ENCODE peak calls at places on chromosomes 13 and 19, in six cellular contexts. C, K, E, Z, T and P are unnamed samples.
A peak's percentile ranks its signal among the peaks of the same experiment; 100 is the strongest.

GRCh38 chr19:6769006-6769637 is 1.9 kb upstream of the SH2D3A start:
- DNase-seq in C (no peak), K (no peak), E (no peak), Z (no peak), T (no peak), P (peak; percentile 79)

GRCh38 chr19:2589441-2589840 is 113.1 kb downstream of the GNG7 start:
- DNase-seq in C (peak; percentile 53), K (peak; percentile 15), E (no peak), Z (no peak), T (no peak), P (no peak)

GRCh38 chr13:21045101-21045500 is 16.3 kb downstream of the LATS2 start:
- DNase-seq in C (no peak), K (no peak), E (no peak), Z (no peak), T (no peak), P (no peak)

GRCh38 chr13:50129923-50130685 is 114.9 kb downstream of the KCNRG start:
- DNase-seq in C (peak; percentile 85), K (peak; percentile 31), E (peak; percentile 29), Z (no peak), T (no peak), P (peak; percentile 82)

GRCh38 chr13:89407357-89407756 is 1736.2 kb downstream of the SLITRK5 start:
- DNase-seq in C (no peak), K (no peak), E (no peak), Z (no peak), T (no peak), P (no peak)

GRCh38 chr13:26423634-26424033 is 133.8 kb upstream of the WASF3 start:
- DNase-seq in C (peak; percentile 81), K (no peak), E (no peak), Z (peak; percentile 7), T (no peak), P (peak; percentile 16)

GRCh38 chr19:6761053-6761676 is 6.1 kb downstream of the SH2D3A start:
- DNase-seq in C (no peak), K (no peak), E (no peak), Z (no peak), T (no peak), P (peak; percentile 80)

GRCh38 chr19:1130801-1131717 is 27.3 kb downstream of the GPX4 start:
- DNase-seq in C (no peak), K (peak; percentile 43), E (no peak), Z (no peak), T (peak; percentile 32), P (no peak)

GRCh38 chr13:113404723-113405471 is 41.0 kb upstream of the GRTP1 start:
- DNase-seq in C (peak; percentile 61), K (no peak), E (no peak), Z (no peak), T (no peak), P (peak; percentile 63)

GRCh38 chr13:30158774-30159445 is 148.4 kb downstream of the KATNAL1 start:
- DNase-seq in C (no peak), K (no peak), E (no peak), Z (no peak), T (no peak), P (no peak)

GRCh38 chr19:28864577-28865042 is 348.3 kb downstream of the UQCRFS1 start:
- DNase-seq in C (no peak), K (peak; percentile 87), E (peak; percentile 45), Z (no peak), T (no peak), P (no peak)

GRCh38 chr19:39871362-39871761 is 25.2 kb upstream of the FBL start:
- DNase-seq in C (no peak), K (no peak), E (no peak), Z (no peak), T (no peak), P (peak; percentile 26)

GRCh38 chr13:27334774-27335490 is 64.3 kb downstream of the RASL11A start:
- DNase-seq in C (no peak), K (no peak), E (no peak), Z (no peak), T (no peak), P (no peak)

GRCh38 chr19:35908977-35909683 is 1.0 kb upstream of the TYROBP start:
- DNase-seq in C (peak; percentile 90), K (no peak), E (peak; percentile 60), Z (no peak), T (no peak), P (peak; percentile 63)

GRCh38 chr19:43624933-43625332 is 5.5 kb upstream of the ZNF428 start:
- DNase-seq in C (no peak), K (peak; percentile 53), E (peak; percentile 91), Z (no peak), T (peak; percentile 77), P (peak; percentile 97)

GRCh38 chr13:78193853-78194252 is 275.2 kb upstream of the EDNRB start:
- DNase-seq in C (no peak), K (no peak), E (no peak), Z (no peak), T (no peak), P (no peak)

GRCh38 chr19:6238643-6239281 is 41.0 kb downstream of the MLLT1 start:
- DNase-seq in C (no peak), K (peak; percentile 75), E (no peak), Z (no peak), T (no peak), P (peak; percentile 55)

GRCh38 chr13:46172531-46172991 is 9.4 kb downstream of the LCP1 start:
- DNase-seq in C (no peak), K (no peak), E (peak; percentile 36), Z (no peak), T (peak; percentile 81), P (no peak)

GRCh38 chr13:84896128-84896527 is 903.1 kb downstream of the SLITRK6 start:
- DNase-seq in C (no peak), K (no peak), E (peak; percentile 17), Z (no peak), T (peak; percentile 5), P (peak; percentile 42)

GRCh38 chr13:41802684-41803554 is 158.0 kb downstream of the VWA8 start:
- DNase-seq in C (no peak), K (no peak), E (no peak), Z (no peak), T (no peak), P (no peak)

GRCh38 chr19:5899728-5900526 is 3.7 kb downstream of the NDUFA11 start:
- DNase-seq in C (no peak), K (no peak), E (no peak), Z (no peak), T (no peak), P (no peak)

GRCh38 chr13:55155046-55155445 is 1985.7 kb upstream of the PRR20A start:
- DNase-seq in C (no peak), K (no peak), E (no peak), Z (no peak), T (no peak), P (no peak)

GRCh38 chr13:33692531-33692930 is 125.4 kb upstream of the RFC3 start:
- DNase-seq in C (no peak), K (no peak), E (no peak), Z (no peak), T (no peak), P (no peak)

GRCh38 chr13:78476910-78477309 is 126.4 kb downstream of the POU4F1 start:
- DNase-seq in C (no peak), K (no peak), E (no peak), Z (no peak), T (no peak), P (no peak)

GRCh38 chr19:43519436-43520088 is 7.4 kb downstream of the ETHE1 start:
- DNase-seq in C (peak; percentile 77), K (peak; percentile 87), E (peak; percentile 86), Z (no peak), T (peak; percentile 74), P (peak; percentile 82)

GRCh38 chr19:46725859-46726393 is 9.0 kb upstream of the PRKD2 start:
- DNase-seq in C (no peak), K (no peak), E (no peak), Z (no peak), T (no peak), P (peak; percentile 77)

GRCh38 chr19:32346901-32347300 is 1.5 kb downstream of the ZNF507 start:
- DNase-seq in C (no peak), K (no peak), E (no peak), Z (no peak), T (no peak), P (no peak)
- H3K4me3 ChIP-seq in C (peak overlapping the region; percentile 96), K (peak overlapping the region; percentile 92), E (no peak overlapping the region), Z (peak overlapping the region; percentile 92), T (peak overlapping the region; percentile 95), P (no peak overlapping the region)

DNA sequence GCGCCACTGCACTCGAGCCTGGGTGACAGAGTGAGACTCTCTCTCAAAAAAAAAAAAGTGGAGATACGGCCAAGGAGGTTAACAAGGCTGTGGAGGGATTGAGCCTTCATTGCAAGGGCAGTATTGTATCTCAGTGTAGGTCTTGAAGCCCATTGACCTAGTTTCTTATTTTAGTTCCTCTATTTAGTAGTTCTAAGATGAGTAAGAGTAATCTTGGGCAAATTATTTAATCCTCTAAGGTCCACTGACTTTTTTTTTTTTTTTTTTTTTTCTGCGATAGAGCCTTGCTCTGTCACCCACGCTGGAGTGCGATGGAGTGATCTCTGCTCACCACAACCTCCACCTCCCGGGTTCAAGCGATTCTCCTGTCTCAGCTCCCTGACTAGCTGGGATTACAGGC is 14.3 kb upstream of the ILF3 start:
- DNase-seq in C (no peak), K (no peak), E (no peak), Z (no peak), T (no peak), P (no peak)
- H3K36me3 ChIP-seq in C (peaks cover 66% of the 10 kb centered on the region), K (no peaks in the 10 kb centered on the region), E (peaks cover 4% of the 10 kb centered on the region), Z (peaks cover 65% of the 10 kb centered on the region), T (peaks cover 46% of the 10 kb centered on the region), P (peaks cover 38% of the 10 kb centered on the region)

DNA sequence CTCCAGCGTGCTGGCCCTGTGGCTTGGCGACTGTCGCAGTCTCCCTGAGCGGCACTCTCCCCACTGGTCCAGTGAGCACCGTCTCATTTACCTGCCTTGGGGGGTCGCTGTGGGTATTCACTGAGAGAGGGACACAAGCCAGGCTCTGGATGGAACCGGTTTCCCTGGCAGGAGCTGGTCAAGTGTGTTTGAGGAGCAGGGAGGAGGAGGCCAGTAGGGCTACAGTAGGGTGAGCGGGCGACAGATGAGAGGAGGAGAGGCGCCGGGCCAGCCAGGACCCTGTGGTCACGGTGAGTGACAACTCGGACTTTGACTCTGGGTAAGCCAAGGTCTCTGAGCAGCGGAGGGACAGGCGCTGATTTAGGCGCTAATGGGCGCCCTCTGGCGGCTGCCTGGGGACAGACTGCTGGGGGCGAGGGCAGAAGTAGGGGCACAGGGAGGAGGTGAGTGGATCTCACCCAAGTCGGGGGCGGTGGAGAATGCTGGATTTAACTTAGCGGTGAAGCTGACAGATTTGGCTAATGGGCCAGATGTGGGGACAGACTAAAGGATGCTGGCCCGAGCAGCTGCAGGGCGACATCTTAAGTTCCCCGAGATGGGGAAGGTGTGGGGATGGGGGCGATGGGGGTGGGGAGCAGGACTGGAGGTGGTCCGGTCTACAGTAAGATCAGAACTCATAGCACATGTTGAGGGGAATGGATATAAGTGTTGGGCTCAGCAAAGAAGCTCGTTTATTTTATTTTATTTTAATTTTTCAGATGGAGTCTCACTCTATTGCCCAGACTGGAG is 4.7 kb upstream of the PRMT1 start:
- DNase-seq in C (peak; percentile 82), K (peak; percentile 78), E (peak; percentile 83), Z (no peak), T (peak; percentile 67), P (peak; percentile 96)
- H3K4me3 ChIP-seq in C (no peak overlapping the region), K (no peak overlapping the region), E (no peak overlapping the region), Z (peak overlapping the region; percentile 33), T (no peak overlapping the region), P (peak overlapping the region; percentile 21)

DNA sequence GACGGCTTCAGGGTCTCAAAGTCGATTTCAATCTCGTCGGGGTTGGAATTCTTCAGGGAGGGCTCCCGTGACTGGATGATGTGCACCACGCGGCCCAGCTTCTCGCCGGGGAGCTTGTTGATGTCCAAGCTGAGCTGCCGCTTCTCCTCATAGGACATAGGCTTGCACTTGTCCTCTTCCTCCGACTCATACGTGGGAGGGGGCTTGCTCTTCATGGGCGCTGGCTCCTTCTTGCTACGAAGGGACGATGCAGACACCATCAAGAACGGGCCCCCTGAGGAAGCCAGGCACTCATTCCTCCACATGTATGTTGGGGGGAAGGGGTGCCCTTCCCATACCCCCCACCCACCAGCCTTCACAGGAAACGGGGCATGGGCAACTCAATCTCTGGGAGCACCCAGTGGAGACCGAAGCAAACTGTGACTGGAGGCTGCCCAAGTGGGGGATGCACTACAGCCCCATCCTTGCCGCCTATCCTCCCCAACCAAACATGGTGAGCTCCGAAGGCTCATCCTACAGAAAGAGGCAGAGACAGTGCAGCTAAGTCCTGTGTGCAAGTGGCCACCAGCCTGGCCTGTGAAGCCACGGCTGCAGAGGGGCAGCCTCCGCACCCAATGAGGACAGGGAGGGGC is 23.2 kb upstream of the EPHX3 start:
- DNase-seq in C (no peak), K (no peak), E (no peak), Z (no peak), T (no peak), P (no peak)
- H3K36me3 ChIP-seq in C (peaks cover 66% of the 10 kb centered on the region), K (no peaks in the 10 kb centered on the region), E (peaks cover 29% of the 10 kb centered on the region), Z (peaks cover 78% of the 10 kb centered on the region), T (peaks cover 86% of the 10 kb centered on the region), P (peaks cover 85% of the 10 kb centered on the region)